ENCODE peak calls at places on chromosomes 4 and X, in eight cellular contexts. I, A, D, O, S, T, V and B are unnamed samples.

GRCh38 chr4:106369456-106370060 is 980 bp upstream of the GIMD1 start:
- DNase-seq in I (peak; percentile 61), A (peak; percentile 86), D (peak; percentile 74), O (peak; percentile 42), S (peak; percentile 20), T (peak; percentile 17), V (peak; percentile 14), B (peak; percentile 31)

GRCh38 chr4:47531241-47531953 is 46.3 kb downstream of the ATP10D start:
- DNase-seq in I (no peak), A (peak; percentile 90), D (peak; percentile 24), O (peak; percentile 16), S (peak; percentile 86), T (no peak), V (no peak), B (no peak)

GRCh38 chr4:78747328-78747946 is 28.7 kb upstream of the BMP2K start:
- DNase-seq in I (no peak), A (peak; percentile 92), D (no peak), O (no peak), S (no peak), T (no peak), V (no peak), B (no peak)

GRCh38 chrX:136260801-136261200 is 9.6 kb upstream of the MAP7D3 start:
- DNase-seq in I (no peak), A (peak; percentile 89), D (peak; percentile 6), O (no peak), S (no peak), T (no peak), V (no peak), B (no peak)

GRCh38 chr4:133161570-133161969 is 12.5 kb downstream of the PCDH10 start:
- DNase-seq in I (no peak), A (no peak), D (no peak), O (no peak), S (no peak), T (no peak), V (no peak), B (no peak)

GRCh38 chrX:1558761-1559468 is 21.9 kb upstream of the P2RY8 start:
- DNase-seq in I (no peak), A (no peak), D (no peak), O (no peak), S (no peak), T (no peak), V (no peak), B (no peak)

GRCh38 chrX:20059467-20060128 is 57.1 kb downstream of the MAP7D2 start:
- DNase-seq in I (no peak), A (no peak), D (no peak), O (no peak), S (no peak), T (no peak), V (no peak), B (no peak)

GRCh38 chr4:73852771-73853170 is 325 bp upstream of the PF4V1 start:
- DNase-seq in I (no peak), A (no peak), D (no peak), O (no peak), S (no peak), T (no peak), V (no peak), B (no peak)

GRCh38 chr4:173518419-173519102 is 11.5 kb downstream of the HAND2 start:
- DNase-seq in I (no peak), A (no peak), D (no peak), O (no peak), S (no peak), T (no peak), V (peak; percentile 64), B (no peak)

GRCh38 chr4:66855956-66856355 is 689.3 kb downstream of the CENPC start:
- DNase-seq in I (no peak), A (no peak), D (no peak), O (no peak), S (no peak), T (no peak), V (no peak), B (no peak)

GRCh38 chr4:111991797-111992196 is 153.5 kb upstream of the FAM241A start:
- DNase-seq in I (no peak), A (peak; percentile 53), D (peak; percentile 56), O (no peak), S (peak; percentile 13), T (no peak), V (no peak), B (no peak)

GRCh38 chr4:13982008-13982407 is 354.5 kb upstream of the BOD1L1 start:
- DNase-seq in I (no peak), A (no peak), D (no peak), O (no peak), S (no peak), T (no peak), V (no peak), B (no peak)

GRCh38 chr4:4457803-4458550 is 71.1 kb downstream of the NSG1 start:
- DNase-seq in I (no peak), A (peak; percentile 74), D (no peak), O (no peak), S (no peak), T (no peak), V (no peak), B (no peak)

GRCh38 chr4:106201373-106201772 is 114.6 kb downstream of the TBCK start:
- DNase-seq in I (no peak), A (peak; percentile 12), D (peak; percentile 5), O (peak; percentile 7), S (no peak), T (no peak), V (peak; percentile 28), B (no peak)

GRCh38 chrX:12891915-12892506 is 14.4 kb upstream of the TLR8 start:
- DNase-seq in I (no peak), A (no peak), D (no peak), O (no peak), S (peak; percentile 85), T (no peak), V (no peak), B (no peak)

GRCh38 chrX:37487271-37487670 is 84.2 kb upstream of the LANCL3 start:
- DNase-seq in I (no peak), A (no peak), D (no peak), O (no peak), S (no peak), T (no peak), V (no peak), B (no peak)

GRCh38 chrX:15465896-15466651 is 27.1 kb downstream of the PIR start:
- DNase-seq in I (peak; percentile 9), A (peak; percentile 7), D (no peak), O (no peak), S (no peak), T (no peak), V (no peak), B (peak; percentile 60)

GRCh38 chr4:41213563-41214157 is 682 bp downstream of the APBB2 start:
- DNase-seq in I (no peak), A (no peak), D (no peak), O (no peak), S (no peak), T (no peak), V (no peak), B (peak; percentile 50)

GRCh38 chr4:184352891-184353290 is 121.5 kb downstream of the IRF2 start:
- DNase-seq in I (no peak), A (no peak), D (no peak), O (no peak), S (peak; percentile 23), T (no peak), V (no peak), B (no peak)

GRCh38 chrX:53089224-53089842 is 4.6 kb upstream of the KANTR start:
- DNase-seq in I (peak; percentile 38), A (peak; percentile 68), D (peak; percentile 64), O (no peak), S (no peak), T (no peak), V (peak; percentile 66), B (peak; percentile 30)

GRCh38 chrX:123764967-123765871 is 32.4 kb upstream of the THOC2 start:
- DNase-seq in I (peak; percentile 89), A (peak; percentile 81), D (peak; percentile 91), O (no peak), S (no peak), T (peak; percentile 39), V (peak; percentile 89), B (peak; percentile 80)

GRCh38 chrX:18833071-18833731 is 125.8 kb downstream of the PPEF1 start:
- DNase-seq in I (no peak), A (peak; percentile 16), D (no peak), O (no peak), S (no peak), T (no peak), V (peak; percentile 59), B (no peak)

GRCh38 chr4:97104006-97104405 is 1039.3 kb downstream of the STPG2 start:
- DNase-seq in I (no peak), A (no peak), D (no peak), O (no peak), S (no peak), T (no peak), V (no peak), B (no peak)

DNA sequence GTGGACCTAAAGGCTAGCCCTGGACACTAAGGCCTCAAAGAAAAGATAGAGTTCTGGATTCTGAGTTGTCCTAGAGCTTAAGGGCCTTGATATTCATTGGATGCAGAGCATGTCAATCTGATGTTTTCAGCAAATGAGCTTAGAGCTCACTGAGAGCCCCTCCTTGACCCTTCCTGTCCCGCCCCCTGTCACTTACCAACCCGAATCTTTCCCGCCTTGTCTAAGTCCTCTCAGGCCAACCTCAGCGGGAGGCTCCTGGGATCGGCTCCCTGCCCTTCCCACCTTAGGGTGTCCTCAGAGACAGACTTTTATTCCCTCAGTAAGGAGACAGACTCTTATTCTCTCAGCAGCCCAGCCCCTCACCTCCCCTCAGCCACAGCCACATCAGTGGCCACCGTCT is at the start of gene CT47C1:
- DNase-seq in I (peak; percentile 39), A (no peak), D (peak; percentile 15), O (no peak), S (no peak), T (no peak), V (no peak), B (no peak)
- TF ChIP-seq USF2 in I (no peak), A (no peak), D (no peak), O (no peak), S (no peak), T (no peak), V (no peak), B (no peak)

DNA sequence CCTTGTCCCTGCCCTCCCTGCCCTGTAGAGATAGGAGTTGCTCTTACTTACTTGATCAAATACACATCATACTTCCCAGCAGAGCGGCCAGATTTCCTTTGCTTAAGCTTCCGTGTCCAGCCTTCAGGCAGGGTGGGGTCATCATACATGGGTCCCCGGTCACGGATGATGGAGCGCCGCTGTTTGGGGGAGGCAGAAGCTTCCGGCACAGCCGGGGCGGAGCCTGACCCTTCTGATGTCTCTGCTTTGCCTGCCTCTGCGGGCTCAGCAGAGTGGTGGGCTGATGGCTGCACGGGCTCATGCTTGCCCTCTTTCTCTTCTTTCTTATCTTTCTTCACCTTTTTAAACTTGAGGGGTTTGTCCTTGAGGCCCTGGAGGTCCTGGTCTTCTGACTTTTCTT is 12.5 kb upstream of the IRAK1 start:
- DNase-seq in I (no peak), A (no peak), D (no peak), O (no peak), S (no peak), T (no peak), V (no peak), B (no peak)
- TF ChIP-seq USF2 in I (no peak), A (no peak), D (no peak), O (no peak), S (no peak), T (no peak), V (no peak), B (no peak)

GRCh38 chrX:40844476-40844875 is 109.1 kb upstream of the MED14 start:
- DNase-seq in I (no peak), A (peak; percentile 58), D (no peak), O (no peak), S (no peak), T (no peak), V (no peak), B (no peak)
- TF ChIP-seq USF2 in I (no peak), A (no peak), D (no peak), O (no peak), S (no peak), T (no peak), V (no peak), B (no peak)

GRCh38 chr4:8912506-8912905 is 40.9 kb upstream of the HMX1 start:
- DNase-seq in I (peak; percentile 2), A (no peak), D (no peak), O (no peak), S (no peak), T (no peak), V (peak; percentile 36), B (no peak)
- TF ChIP-seq USF2 in I (no peak), A (no peak), D (no peak), O (no peak), S (no peak), T (no peak), V (no peak), B (no peak)